ENCODE peak calls at places on chromosomes 13 and 19, in six cellular contexts. X is body of pancreas, A is ascending aorta, Y is psoas muscle, U is H1, J is pancreas. H is an unnamed sample. For H3K36me3, the result is how much of the 10 kb centered on the place peaks cover.

GRCh38 chr13:60397693-60398437 is 845 bp downstream of the TDRD3 start:
- DNase-seq in X (peak), A (peak), Y (peak), U (no peak), J (peak), H (peak)

GRCh38 chr19:46654621-46655152 is 6.3 kb downstream of the DACT3 start:
- DNase-seq in X (no peak), A (peak), Y (no peak), U (no peak), J (no peak), H (no peak)

GRCh38 chr19:5903054-5903501 is 512 bp downstream of the NDUFA11 start:
- DNase-seq in X (no peak), A (no peak), Y (no peak), U (no peak), J (no peak), H (no peak)

GRCh38 chr13:91375119-91375729 is 23.2 kb upstream of the GPC5 start:
- DNase-seq in X (no peak), A (no peak), Y (no peak), U (no peak), J (no peak), H (no peak)

GRCh38 chr13:83178008-83178407 is 704.3 kb downstream of the SLITRK1 start:
- DNase-seq in X (no peak), A (no peak), Y (no peak), U (no peak), J (no peak), H (no peak)

GRCh38 chr13:100523437-100523836 is 65.2 kb downstream of the GGACT start:
- DNase-seq in X (no peak), A (no peak), Y (no peak), U (no peak), J (no peak), H (no peak)

GRCh38 chr13:20387441-20387971 is 138.2 kb downstream of the CRYL1 start:
- DNase-seq in X (no peak), A (no peak), Y (no peak), U (no peak), J (no peak), H (no peak)

GRCh38 chr19:35170359-35171061 is 16.0 kb downstream of the FXYD5 start:
- DNase-seq in X (no peak), A (no peak), Y (no peak), U (no peak), J (no peak), H (no peak)

GRCh38 chr13:113965383-113965874 is 8.4 kb downstream of the C13orf46 start:
- DNase-seq in X (no peak), A (no peak), Y (no peak), U (no peak), J (no peak), H (no peak)

GRCh38 chr19:344625-345319 is at the start of gene MIER2:
- DNase-seq in X (peak), A (peak), Y (peak), U (peak), J (peak), H (no peak)

GRCh38 chr13:25683662-25684370 is 312.0 kb downstream of the ATP8A2 start:
- DNase-seq in X (peak), A (no peak), Y (no peak), U (no peak), J (no peak), H (no peak)

GRCh38 chr13:59680429-59681024 is 483.2 kb downstream of the DIAPH3 start:
- DNase-seq in X (no peak), A (no peak), Y (no peak), U (no peak), J (no peak), H (no peak)

GRCh38 chr13:113179374-113180230 is 21.2 kb downstream of the PROZ start:
- DNase-seq in X (no peak), A (no peak), Y (no peak), U (no peak), J (no peak), H (no peak)

GRCh38 chr13:93472897-93473296 is 246.3 kb downstream of the GPC6 start:
- DNase-seq in X (no peak), A (no peak), Y (no peak), U (no peak), J (no peak), H (no peak)

GRCh38 chr13:50708461-50708860 is 135.0 kb downstream of the DLEU7 start:
- DNase-seq in X (no peak), A (no peak), Y (no peak), U (no peak), J (no peak), H (no peak)

GRCh38 chr19:8655340-8655709 is 24.9 kb downstream of the NFILZ start:
- DNase-seq in X (no peak), A (no peak), Y (no peak), U (no peak), J (no peak), H (no peak)

GRCh38 chr19:42191855-42192254 is 25.6 kb downstream of the DEDD2 start:
- DNase-seq in X (peak), A (no peak), Y (no peak), U (no peak), J (no peak), H (no peak)

GRCh38 chr13:105083986-105084385 is 1451.5 kb downstream of the EFNB2 start:
- DNase-seq in X (no peak), A (no peak), Y (no peak), U (no peak), J (no peak), H (no peak)

GRCh38 chr13:109595466-109595865 is 190.9 kb downstream of the IRS2 start:
- DNase-seq in X (no peak), A (no peak), Y (no peak), U (no peak), J (no peak), H (peak)

GRCh38 chr19:35521124-35521743 is 6.9 kb downstream of the SBSN start:
- DNase-seq in X (no peak), A (no peak), Y (no peak), U (no peak), J (no peak), H (no peak)

GRCh38 chr13:34258646-34259386 is 440.9 kb downstream of the RFC3 start:
- DNase-seq in X (no peak), A (no peak), Y (no peak), U (no peak), J (no peak), H (no peak)

GRCh38 chr19:35641515-35642151 is at the start of gene ETV2:
- DNase-seq in X (no peak), A (no peak), Y (no peak), U (no peak), J (no peak), H (no peak)

GRCh38 chr19:23789246-23789645 is 30.6 kb upstream of the ZNF681 start:
- DNase-seq in X (no peak), A (no peak), Y (no peak), U (no peak), J (no peak), H (no peak)

GRCh38 chr19:43525836-43526771 is 897 bp downstream of the ETHE1 start:
- DNase-seq in X (peak), A (no peak), Y (no peak), U (no peak), J (peak), H (no peak)
- TF ChIP-seq CTCF in X (no peak), A (no peak), Y (no peak), U (no peak), J (no peak), H (no peak)

GRCh38 chr13:75687145-75687763 is 51.1 kb downstream of the LMO7 start:
- DNase-seq in X (no peak), A (no peak), Y (no peak), U (no peak), J (no peak), H (no peak)
- H3K4me3 ChIP-seq in X (no peak), A (no peak), Y (no peak), U (no peak), J (no peak), H (no peak)

DNA sequence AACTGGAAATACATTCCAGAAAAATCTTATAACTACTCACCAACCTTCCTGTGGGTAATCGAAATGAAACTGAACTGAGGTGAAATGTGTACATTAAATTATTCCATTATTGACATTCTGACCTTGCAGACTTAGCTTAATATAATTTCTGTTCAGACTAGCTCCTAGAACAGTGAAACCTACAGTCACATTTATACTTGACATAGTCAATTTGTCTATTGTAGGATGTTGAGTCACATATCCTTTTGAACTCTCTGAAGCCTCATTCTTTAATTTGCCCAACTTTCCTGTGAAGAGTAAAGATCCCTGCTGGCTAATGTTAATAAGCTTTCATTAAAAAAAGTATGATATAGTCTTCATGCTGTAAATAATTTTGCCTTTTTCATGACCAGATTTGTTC is 92.0 kb upstream of the SCEL start:
- DNase-seq in X (no peak), A (no peak), Y (no peak), U (no peak), J (no peak), H (no peak)
- H3K36me3 ChIP-seq in X (under half), A (under half), Y (under half), U (under half), J (under half), H (under half)

GRCh38 chr19:29943615-29944014 is 1.6 kb downstream of the URI1 start:
- DNase-seq in X (no peak), A (no peak), Y (no peak), U (no peak), J (no peak), H (no peak)
- TF ChIP-seq CTCF in X (no peak), A (no peak), Y (no peak), U (no peak), J (no peak), H (no peak)

H was measured in BJ.